ENCODE peak calls at places on chromosomes 3 and 15, in five cellular contexts. H is SJSA1; R is uterus; W is IMR-90; X is CD8-positive, alpha-beta memory T cell. F is an unnamed sample. For H3K4me1 and H3K27me3, the result is how much of the 10 kb centered on the place peaks cover.

GRCh38 chr3:42707620-42708355 is 5.2 kb upstream of the HHATL start:
- DNase-seq in H (no peak), R (no peak), W (no peak), X (no peak), F (no peak)

GRCh38 chr3:123194552-123194951 is 7.2 kb upstream of the SEC22A start:
- DNase-seq in H (no peak), R (no peak), W (peak), X (no peak), F (peak)

GRCh38 chr3:22091329-22091728 is 340.3 kb upstream of the ZNF385D start:
- DNase-seq in H (no peak), R (no peak), W (no peak), X (no peak), F (no peak)

GRCh38 chr3:169297214-169297613 is 366.3 kb downstream of the MECOM start:
- DNase-seq in H (no peak), R (no peak), W (no peak), X (no peak), F (no peak)

GRCh38 chr3:13580256-13581023 is 31.5 kb downstream of the FBLN2 start:
- DNase-seq in H (no peak), R (no peak), W (no peak), X (no peak), F (no peak)

GRCh38 chr15:55649058-55649423 is 60.9 kb upstream of the PYGO1 start:
- DNase-seq in H (no peak), R (no peak), W (peak), X (no peak), F (no peak)

GRCh38 chr15:48965972-48966371 is 2.3 kb upstream of the SHC4 start:
- DNase-seq in H (no peak), R (no peak), W (peak), X (no peak), F (no peak)

GRCh38 chr15:32715276-32715675 is 2.5 kb upstream of the GREM1 start:
- DNase-seq in H (peak), R (no peak), W (peak), X (no peak), F (no peak)

GRCh38 chr15:51738553-51738952 is 1.1 kb upstream of the LYSMD2 start:
- DNase-seq in H (no peak), R (no peak), W (no peak), X (no peak), F (no peak)

GRCh38 chr3:178486903-178487302 is 49.3 kb upstream of the KCNMB2 start:
- DNase-seq in H (no peak), R (no peak), W (no peak), X (no peak), F (no peak)

GRCh38 chr15:101368868-101369642 is 74.0 kb upstream of the SNRPA1 start:
- DNase-seq in H (no peak), R (no peak), W (no peak), X (no peak), F (peak)

GRCh38 chr15:70643106-70643782 is 120.1 kb downstream of the UACA start:
- DNase-seq in H (no peak), R (no peak), W (no peak), X (no peak), F (no peak)

GRCh38 chr3:112672716-112673506 is 32.0 kb upstream of the CCDC80 start:
- DNase-seq in H (peak), R (no peak), W (no peak), X (no peak), F (no peak)

GRCh38 chr3:112676659-112677234 is 35.8 kb upstream of the CCDC80 start:
- DNase-seq in H (peak), R (peak), W (peak), X (peak), F (peak)

GRCh38 chr3:112675943-112676530 is 35.1 kb upstream of the CCDC80 start:
- DNase-seq in H (no peak), R (no peak), W (no peak), X (no peak), F (no peak)

GRCh38 chr3:112671930-112672715 is 31.2 kb upstream of the CCDC80 start:
- DNase-seq in H (peak), R (no peak), W (peak), X (no peak), F (no peak)

GRCh38 chr3:112675349-112675748 is 34.4 kb upstream of the CCDC80 start:
- DNase-seq in H (no peak), R (peak), W (no peak), X (no peak), F (no peak)
- H3K4me1 ChIP-seq in H (half or more), R (under half), W (under half), X (half or more), F (under half)

GRCh38 chr3:158097141-158097540 is 9.1 kb downstream of the SHOX2 start:
- DNase-seq in H (no peak), R (no peak), W (no peak), X (no peak), F (no peak)

GRCh38 chr3:158093526-158093925 is 12.7 kb downstream of the SHOX2 start:
- DNase-seq in H (no peak), R (no peak), W (no peak), X (no peak), F (no peak)

GRCh38 chr3:158094235-158094916 is 11.8 kb downstream of the SHOX2 start:
- DNase-seq in H (no peak), R (no peak), W (no peak), X (no peak), F (peak)

GRCh38 chr3:158095302-158095997 is 10.8 kb downstream of the SHOX2 start:
- DNase-seq in H (no peak), R (no peak), W (no peak), X (no peak), F (no peak)

DNA sequence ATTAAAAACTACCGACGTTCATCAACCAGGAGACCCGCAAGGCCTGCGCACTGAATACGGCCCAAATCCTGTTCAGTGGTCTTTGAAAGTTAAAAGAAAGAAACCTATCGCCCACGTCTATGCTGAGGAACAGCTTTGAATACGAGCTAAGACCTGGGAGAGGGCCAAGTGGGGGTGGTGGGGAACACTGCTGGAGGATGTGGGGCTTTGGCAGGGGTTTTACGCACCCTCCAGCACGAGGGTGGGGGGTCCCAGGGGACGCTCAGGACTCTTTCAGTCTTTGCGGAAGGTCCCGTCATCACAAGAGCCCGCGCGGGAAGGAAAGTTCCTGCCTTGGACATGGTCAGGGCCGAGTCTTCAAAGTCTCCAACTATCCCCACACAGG is 11.3 kb downstream of the SHOX2 start:
- DNase-seq in H (no peak), R (no peak), W (no peak), X (no peak), F (no peak)
- H3K27me3 ChIP-seq in H (under half), R (under half), W (half or more), X (half or more), F (half or more)

DNA sequence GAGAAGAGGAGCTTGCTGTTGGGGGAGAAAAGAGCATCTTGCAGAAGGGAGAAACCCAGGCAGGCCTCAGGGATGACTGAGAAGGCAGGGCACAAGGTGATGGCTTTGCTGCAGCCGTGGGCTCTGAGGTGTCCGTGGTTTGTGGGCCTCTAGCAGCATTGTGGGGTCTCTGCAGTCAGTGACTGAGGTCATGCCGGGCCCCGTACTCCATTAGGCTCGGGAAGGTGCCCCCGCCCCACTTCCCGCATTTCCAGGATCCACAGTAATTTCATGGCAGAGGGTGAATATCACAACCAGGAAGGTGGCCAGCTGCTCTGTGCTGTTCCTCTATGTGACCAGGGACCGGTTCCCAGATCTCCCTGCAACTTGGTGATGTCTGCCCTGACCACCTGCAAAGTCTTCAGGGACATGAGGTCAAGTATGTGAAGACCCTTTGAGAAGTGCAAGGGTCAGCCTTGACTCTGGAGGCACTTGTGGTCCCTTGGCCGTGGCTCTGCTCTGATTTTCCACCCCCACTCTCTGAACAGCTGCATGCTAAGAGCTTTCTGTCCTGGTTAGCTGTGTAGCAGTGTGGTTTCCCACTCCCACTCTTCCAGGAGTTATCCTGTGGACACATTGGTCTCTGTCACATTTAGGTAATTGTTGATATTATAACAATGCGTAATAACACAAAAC is 3.6 kb downstream of the KLF13 start:
- DNase-seq in H (no peak), R (no peak), W (no peak), X (no peak), F (no peak)
- H3K4me1 ChIP-seq in H (under half), R (under half), W (under half), X (half or more), F (half or more)

GRCh38 chr3:183131186-183131585 is 31.3 kb downstream of the LAMP3 start:
- DNase-seq in H (no peak), R (no peak), W (no peak), X (no peak), F (no peak)
- H3K27me3 ChIP-seq in H (under half), R (under half), W (under half), X (under half), F (under half)

DNA sequence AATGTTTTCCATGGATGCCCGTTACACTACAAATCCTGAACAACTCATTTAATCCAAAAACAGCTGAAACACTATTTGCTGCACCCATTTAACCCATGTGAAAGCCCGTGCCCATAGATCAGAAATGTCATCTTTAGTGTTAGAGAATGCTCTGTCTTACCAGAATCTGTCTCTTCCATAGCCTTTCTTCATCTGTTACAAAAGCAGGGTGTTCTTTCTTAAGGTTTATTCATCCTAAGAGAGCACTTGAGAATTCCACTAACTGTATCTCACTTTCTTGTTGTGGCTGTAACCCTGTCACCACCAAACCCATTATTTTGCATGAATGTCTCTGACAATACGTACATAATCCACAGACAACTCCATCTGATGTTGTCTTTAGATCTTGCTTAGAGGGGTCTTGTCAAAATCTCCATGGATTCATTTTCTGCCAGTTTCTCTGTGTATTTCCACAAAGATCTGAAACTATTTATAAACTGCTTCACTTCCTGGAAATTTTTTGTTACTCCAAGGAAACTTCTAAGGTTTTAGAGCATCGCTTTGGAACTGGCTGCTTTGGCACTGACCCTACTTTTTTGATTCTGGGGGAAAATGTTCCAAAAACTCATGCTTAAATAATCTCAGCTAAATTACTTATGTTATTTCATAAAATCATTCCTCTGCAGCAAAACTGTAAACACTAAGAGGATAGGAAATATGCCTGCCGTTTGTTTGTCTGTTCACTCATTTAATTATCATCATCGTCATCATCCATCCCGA is 167.8 kb upstream of the CCDC54 start:
- DNase-seq in H (no peak), R (no peak), W (no peak), X (no peak), F (no peak)
- H3K4me1 ChIP-seq in H (under half), R (under half), W (under half), X (under half), F (half or more)

DNA sequence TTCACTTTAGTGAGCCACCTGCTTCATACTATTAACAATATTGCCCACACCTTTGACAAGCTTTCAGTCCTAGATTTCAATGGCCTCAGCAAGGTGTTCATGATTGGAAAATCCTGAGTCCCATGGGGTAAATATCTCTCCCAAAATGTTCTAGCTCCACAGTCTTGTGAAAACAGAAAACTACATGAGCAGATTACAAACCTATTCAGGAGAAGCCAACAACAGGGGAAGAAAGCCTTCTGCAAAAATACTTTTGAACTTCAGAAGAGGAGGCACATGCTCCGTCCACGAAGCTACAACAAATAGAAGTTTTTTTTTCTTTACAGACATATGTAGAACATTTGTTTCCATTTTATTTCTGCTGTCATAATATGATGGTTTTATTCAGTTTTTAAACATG is 725.7 kb upstream of the ARRDC4 start:
- DNase-seq in H (no peak), R (no peak), W (no peak), X (no peak), F (no peak)
- H3K27me3 ChIP-seq in H (under half), R (under half), W (under half), X (under half), F (under half)

DNA sequence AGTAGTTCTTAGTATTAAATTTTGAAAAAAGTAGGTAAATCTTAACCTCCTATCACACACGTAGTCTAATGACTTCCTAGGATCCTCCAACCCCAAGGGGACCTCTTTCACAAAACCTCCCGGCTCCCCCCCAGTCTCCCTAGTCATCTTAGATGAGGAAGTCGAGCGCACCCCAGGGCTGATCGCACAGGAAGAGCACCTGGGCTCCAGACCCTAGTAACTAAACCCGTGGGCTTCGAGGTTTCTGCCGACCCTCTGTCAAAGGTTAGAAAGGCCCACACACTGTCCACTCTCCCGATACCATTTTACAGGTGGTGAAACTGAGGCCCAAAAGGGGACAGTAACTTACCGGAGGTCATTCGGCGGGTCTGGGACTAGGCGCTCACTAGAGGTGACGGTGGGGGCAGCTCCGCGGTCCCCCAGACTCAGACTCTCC is 349 bp downstream of the MBD4 start:
- DNase-seq in H (no peak), R (peak), W (no peak), X (peak), F (no peak)
- H3K4me1 ChIP-seq in H (under half), R (under half), W (under half), X (half or more), F (under half)

GRCh38 chr3:35640736-35641135 is 1.4 kb downstream of the ARPP21 start:
- DNase-seq in H (no peak), R (no peak), W (no peak), X (no peak), F (no peak)
- H3K27me3 ChIP-seq in H (under half), R (under half), W (under half), X (under half), F (under half)

GRCh38 chr3:36521007-36521379 is 140.7 kb downstream of the STAC start:
- DNase-seq in H (no peak), R (no peak), W (no peak), X (no peak), F (no peak)
- H3K4me1 ChIP-seq in H (under half), R (under half), W (under half), X (under half), F (under half)

GRCh38 chr3:38029400-38030125 is at the start of gene PLCD1:
- DNase-seq in H (peak), R (peak), W (no peak), X (peak), F (peak)
- H3K27me3 ChIP-seq in H (under half), R (under half), W (under half), X (under half), F (under half)

F was measured in heart right ventricle.